ENCODE peak calls at places on chromosomes 5 and 9, in four cellular contexts. T, S, J and V are unnamed samples.

GRCh38 chr9:100715100-100715379 is 137.2 kb downstream of the CAVIN4 start:
- DNase-seq in T (no peak), S (no peak), J (no peak), V (no peak)

GRCh38 chr9:13487071-13487470 is 207.6 kb upstream of the MPDZ start:
- DNase-seq in T (no peak), S (no peak), J (no peak), V (no peak)

GRCh38 chr5:142376001-142376400 is 51.2 kb upstream of the SPRY4 start:
- DNase-seq in T (no peak), S (no peak), J (no peak), V (no peak)

GRCh38 chr5:96324708-96325107 is 108.3 kb downstream of the PCSK1 start:
- DNase-seq in T (peak), S (no peak), J (no peak), V (no peak)

GRCh38 chr5:73440262-73440661 is 8.3 kb downstream of the FOXD1 start:
- DNase-seq in T (no peak), S (no peak), J (no peak), V (no peak)

GRCh38 chr5:172688735-172689572 is 47.9 kb downstream of the NEURL1B start:
- DNase-seq in T (no peak), S (peak), J (no peak), V (no peak)

GRCh38 chr9:121286973-121287721 is 19.2 kb downstream of the GSN start:
- DNase-seq in T (peak), S (peak), J (peak), V (peak)

GRCh38 chr5:140214831-140215230 is 39.8 kb downstream of the CYSTM1 start:
- DNase-seq in T (peak), S (no peak), J (peak), V (peak)

GRCh38 chr9:16262467-16263261 is 607.8 kb downstream of the BNC2 start:
- DNase-seq in T (no peak), S (no peak), J (no peak), V (no peak)

GRCh38 chr5:64763948-64764503 is 4.5 kb downstream of the SREK1IP1 start:
- DNase-seq in T (no peak), S (no peak), J (no peak), V (no peak)

GRCh38 chr9:107488400-107489143 is 997 bp downstream of the KLF4 start:
- DNase-seq in T (peak), S (peak), J (peak), V (peak)

GRCh38 chr9:113695901-113696300 is 180.2 kb upstream of the ZNF618 start:
- DNase-seq in T (peak), S (no peak), J (no peak), V (no peak)

GRCh38 chr5:43110606-43111170 is 10.0 kb upstream of the ZNF131 start:
- DNase-seq in T (no peak), S (no peak), J (no peak), V (no peak)

GRCh38 chr5:124910354-124911016 is 164.0 kb upstream of the ZNF608 start:
- DNase-seq in T (no peak), S (no peak), J (no peak), V (no peak)

GRCh38 chr5:159403906-159404641 is 73.8 kb upstream of the IL12B start:
- DNase-seq in T (peak), S (no peak), J (no peak), V (no peak)

GRCh38 chr5:80229902-80230255 is 26.0 kb downstream of the SERINC5 start:
- DNase-seq in T (no peak), S (no peak), J (no peak), V (no peak)

GRCh38 chr5:6856658-6857057 is 143.4 kb downstream of the TENT4A start:
- DNase-seq in T (no peak), S (no peak), J (no peak), V (no peak)

GRCh38 chr9:89426389-89426961 is 71.4 kb downstream of the SEMA4D start:
- DNase-seq in T (no peak), S (no peak), J (no peak), V (no peak)

GRCh38 chr9:88530051-88530450 is 4.9 kb upstream of the NXNL2 start:
- DNase-seq in T (peak), S (no peak), J (peak), V (no peak)

GRCh38 chr5:173618927-173619519 is 2.6 kb upstream of the BOD1 start:
- DNase-seq in T (peak), S (no peak), J (peak), V (peak)

GRCh38 chr9:69759478-69760277 is at the start of gene PTAR1:
- DNase-seq in T (peak), S (peak), J (peak), V (peak)